ENCODE peak calls at places on chromosome 17, in four cellular contexts. D is lower leg skin, B is PC-3, Z is A673. Q is an unnamed sample.

GRCh38 chr17:76452102-76452645 is 778 bp downstream of the UBE2O start:
- DNase-seq in D (no peak), B (peak; percentile 32), Z (no peak), Q (no peak)

GRCh38 chr17:7217113-7217987 is 2.3 kb downstream of the DLG4 start:
- DNase-seq in Z (peak; percentile 93), B (peak; percentile 45), D (no peak), Q (peak; percentile 65)

GRCh38 chr17:45115871-45116270 is 16.4 kb downstream of the PLCD3 start:
- DNase-seq in D (no peak), Z (no peak), B (no peak), Q (no peak)

GRCh38 chr17:63974594-63975192 is 2.0 kb upstream of the SCN4A start:
- DNase-seq in Z (no peak), D (no peak), B (peak; percentile 95), Q (no peak)

GRCh38 chr17:29977836-29978235 is 36.4 kb downstream of the EFCAB5 start:
- DNase-seq in B (no peak), Z (no peak), D (no peak), Q (no peak)

GRCh38 chr17:30924341-30924740 is 2.6 kb downstream of the ADAP2 start:
- DNase-seq in D (peak; percentile 17), B (no peak), Z (no peak), Q (no peak)

GRCh38 chr17:64133546-64134215 is 3.7 kb upstream of the ERN1 start:
- DNase-seq in B (peak; percentile 91), D (peak; percentile 79), Z (peak; percentile 81), Q (peak; percentile 73)

GRCh38 chr17:70208080-70208794 is 38.9 kb downstream of the KCNJ2 start:
- DNase-seq in D (no peak), Z (no peak), B (no peak), Q (no peak)

GRCh38 chr17:74008196-74008595 is 195.3 kb upstream of the RPL38 start:
- DNase-seq in B (peak; percentile 36), D (no peak), Z (peak; percentile 29), Q (no peak)

GRCh38 chr17:41822216-41823140 is 9.7 kb downstream of the FKBP10 start:
- DNase-seq in B (no peak), Z (no peak), D (no peak), Q (no peak)

GRCh38 chr17:8387914-8388651 is 5.1 kb upstream of the RPL26 start:
- DNase-seq in B (no peak), D (no peak), Z (no peak), Q (no peak)

DNA sequence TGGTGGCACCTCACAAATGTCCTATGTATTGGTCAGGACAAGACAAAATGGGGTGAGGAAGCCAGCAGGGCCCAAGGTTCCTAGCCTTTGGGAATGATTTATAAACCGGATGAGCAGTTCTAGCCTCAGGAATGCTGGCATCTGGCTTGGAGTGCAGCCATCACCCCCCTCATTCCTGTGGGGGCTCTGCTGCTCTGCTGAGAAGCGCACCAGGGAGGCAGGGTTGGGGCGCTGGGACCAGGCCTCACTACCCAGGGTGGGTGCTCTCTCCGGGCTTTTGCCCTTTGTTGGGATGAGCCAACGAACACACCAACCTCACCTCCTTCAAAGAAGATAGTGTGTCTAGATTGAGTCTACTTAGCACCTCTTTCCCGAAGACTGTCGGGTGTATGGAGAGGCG is 39.2 kb downstream of the TMEM11 start:
- DNase-seq in B (no peak), Z (no peak), D (peak; percentile 76), Q (peak; percentile 77)
- TF ChIP-seq CTCF in B (no peak), Z (no peak), D (no peak), Q (no peak)

DNA sequence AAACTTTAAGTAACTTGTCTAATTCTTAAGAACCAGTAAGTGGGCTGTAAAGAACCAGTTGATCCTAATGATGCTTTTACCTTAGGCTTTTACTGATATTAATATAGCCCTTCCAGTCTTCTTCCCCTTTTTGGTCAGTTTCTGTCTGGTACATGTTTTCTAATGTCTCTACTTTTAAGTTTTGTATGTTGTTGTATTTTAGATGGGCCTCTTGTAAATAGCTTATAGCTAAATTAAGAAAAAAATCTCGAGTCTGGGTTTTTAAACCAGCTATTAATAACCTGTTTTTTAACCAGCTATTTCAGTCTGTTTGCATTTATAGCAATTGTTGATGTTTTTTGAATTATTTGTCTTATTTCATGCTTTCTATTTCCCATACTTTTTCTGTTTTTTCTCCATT is 79.0 kb downstream of the PITPNC1 start:
- DNase-seq in D (no peak), B (no peak), Z (no peak), Q (no peak)
- H3K4me3 ChIP-seq in D (no peak overlapping the region), B (no peak overlapping the region), Z (no peak overlapping the region), Q (no peak overlapping the region)

DNA sequence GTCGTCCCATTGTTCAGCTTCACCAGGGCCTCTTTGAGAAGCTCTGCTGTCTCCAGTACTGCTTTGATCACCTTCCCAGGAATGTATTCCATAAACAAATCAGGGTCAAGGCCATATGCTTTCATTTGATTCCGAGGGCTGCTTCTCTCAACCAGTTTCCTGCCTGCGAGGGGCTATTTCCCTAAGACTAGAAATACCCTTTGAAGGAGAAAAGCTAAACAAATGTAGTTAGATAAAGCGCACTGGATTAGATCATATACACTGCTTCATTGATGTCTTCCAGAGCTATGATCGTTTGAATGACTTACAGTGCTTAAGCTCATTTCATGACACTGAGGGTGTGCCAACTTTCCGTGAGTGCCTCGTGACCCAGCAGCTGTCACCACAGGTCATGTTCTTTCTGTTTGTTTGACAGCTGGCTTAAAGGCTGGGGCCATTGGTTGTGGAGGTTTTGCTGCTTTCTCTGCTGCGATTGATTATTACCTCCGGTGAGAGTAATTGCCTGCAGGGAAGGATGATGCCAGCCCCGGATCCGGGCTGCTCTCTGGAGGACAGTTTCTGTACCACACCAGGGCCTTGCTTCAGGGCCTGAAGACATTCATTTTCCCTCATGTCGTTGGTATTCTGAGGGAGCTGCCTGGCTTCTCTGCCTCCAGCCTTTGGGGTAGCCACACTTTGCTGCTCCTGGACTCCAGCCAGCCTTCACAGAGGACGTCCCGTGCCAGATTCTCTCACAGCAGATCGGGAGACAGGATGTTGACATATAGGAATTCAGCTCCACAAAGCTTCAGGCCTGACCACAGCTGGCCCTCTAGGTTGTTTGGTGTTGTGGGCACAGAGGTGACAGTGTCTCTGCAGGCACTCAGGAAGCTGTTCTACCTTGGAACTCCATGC is 3.9 kb downstream of the TIMM22 start:
- DNase-seq in Z (no peak), B (no peak), D (no peak), Q (peak; percentile 77)
- TF ChIP-seq CTCF in Z (no peak), B (no peak), D (no peak), Q (no peak)

GRCh38 chr17:62808576-62808970 is 459 bp upstream of the MARCHF10 start:
- DNase-seq in D (no peak), B (no peak), Z (no peak), Q (no peak)
- H3K4me3 ChIP-seq in D (no peak overlapping the region), B (peak overlapping the region; percentile 55), Z (no peak overlapping the region), Q (no peak overlapping the region)